ENCODE peak calls at places on chromosomes 13 and 19, in six cellular contexts. X is A673, O is GDM1, E is NCI-H1694 treated with DMSO at 0.1 percent for 48 hours, J is fibroblast of mammary gland, Y is body of pancreas. P is an unnamed sample.

GRCh38 chr19:19997656-19998268 is 41.5 kb downstream of the ZNF682 start:
- DNase-seq in X (peak), O (no peak), E (no peak), J (peak), Y (peak), P (peak)

GRCh38 chr13:110017379-110017778 is 231.0 kb upstream of the IRS2 start:
- DNase-seq in X (no peak), O (no peak), E (no peak), J (peak), Y (peak), P (peak)

GRCh38 chr13:71879129-71879535 is 12.1 kb upstream of the DACH1 start:
- DNase-seq in X (peak), O (no peak), E (peak), J (no peak), Y (peak), P (peak)

GRCh38 chr13:52600666-52601065 is 41.6 kb upstream of the HNRNPA1L2 start:
- DNase-seq in X (no peak), O (no peak), E (peak), J (peak), Y (no peak), P (no peak)

GRCh38 chr19:12664406-12665280 is 1.9 kb downstream of the MAN2B1 start:
- DNase-seq in X (peak), O (no peak), E (no peak), J (peak), Y (no peak), P (peak)

GRCh38 chr13:99265823-99266426 is 7.7 kb upstream of the GPR18 start:
- DNase-seq in X (peak), O (peak), E (peak), J (peak), Y (no peak), P (no peak)

GRCh38 chr19:53906211-53907192 is 2.6 kb upstream of the CACNG7 start:
- DNase-seq in X (peak), O (peak), E (no peak), J (peak), Y (peak), P (peak)

GRCh38 chr19:35545855-35546381 is 492 bp downstream of the TMEM147 start:
- DNase-seq in X (peak), O (no peak), E (no peak), J (no peak), Y (peak), P (no peak)

GRCh38 chr13:50798923-50799322 is 44.6 kb downstream of the DLEU7 start:
- DNase-seq in X (no peak), O (peak), E (no peak), J (peak), Y (no peak), P (no peak)

GRCh38 chr13:34913040-34913439 is 29.0 kb upstream of the NBEA start:
- DNase-seq in X (peak), O (no peak), E (no peak), J (peak), Y (no peak), P (peak)

GRCh38 chr13:25192936-25193335 is 20.8 kb upstream of the AMER2 start:
- DNase-seq in X (no peak), O (no peak), E (no peak), J (no peak), Y (no peak), P (no peak)

GRCh38 chr19:43465468-43466120 is at the start of gene LYPD3:
- DNase-seq in X (no peak), O (no peak), E (no peak), J (peak), Y (no peak), P (peak)

P was measured in ELF-1.